ENCODE peak calls at places on chromosomes 4 and X, in eight cellular contexts. C is DMS153; F is activated naive CD8-positive, alpha-beta T cell treated with anti-CD3 and anti-CD28 coated beads for 36 hours; Y is NCI-H510A; A is Kasumi-1; H is CD8-positive, alpha-beta T cell; K is A549; R is fibroblast of the conjunctiva. X is an unnamed sample.

GRCh38 chr4:159464302-159464701 is 361.4 kb downstream of the RAPGEF2 start:
- DNase-seq in K (no peak), Y (no peak), R (no peak), C (no peak), F (no peak), A (no peak), H (no peak), X (no peak)

GRCh38 chrX:134949271-134949670 is 41.5 kb upstream of the SMIM10 start:
- DNase-seq in H (no peak), A (no peak), C (no peak), K (peak), R (no peak), F (no peak), Y (no peak), X (no peak)

GRCh38 chr4:40685300-40685699 is 55.6 kb upstream of the RBM47 start:
- DNase-seq in K (no peak), H (no peak), Y (no peak), C (no peak), R (no peak), F (no peak), A (no peak), X (no peak)

GRCh38 chrX:54934058-54934457 is 13.4 kb downstream of the TRO start:
- DNase-seq in R (no peak), H (no peak), F (no peak), C (no peak), Y (no peak), K (no peak), A (no peak), X (no peak)

GRCh38 chr4:138724530-138724929 is 291.1 kb upstream of the NOCT start:
- DNase-seq in K (no peak), Y (no peak), C (no peak), A (no peak), H (no peak), F (no peak), R (no peak), X (no peak)

GRCh38 chrX:72360326-72360725 is 54.6 kb upstream of the CITED1 start:
- DNase-seq in Y (no peak), F (no peak), C (no peak), R (no peak), A (no peak), H (no peak), K (no peak), X (no peak)

GRCh38 chr4:94372579-94372978 is 29.9 kb upstream of the HPGDS start:
- DNase-seq in A (no peak), H (no peak), K (no peak), R (no peak), C (no peak), F (no peak), Y (no peak), X (no peak)

GRCh38 chr4:91840359-91840758 is 463.4 kb upstream of the GRID2 start:
- DNase-seq in R (no peak), Y (peak), F (no peak), A (no peak), H (no peak), C (peak), K (no peak), X (no peak)